ENCODE peak calls at places on chromosomes 3 and 15, in four cellular contexts. One of them, this sample, is unnamed.

GRCh38 chr3:143433787-143434378 is 314.3 kb downstream of the CHST2 start:
- DNase-seq in K562: peak; percentile 58
- DNase-seq in H1: peak; percentile 58
- DNase-seq in GM12878: no peak
- DNase-seq in this sample: peak; percentile 4

GRCh38 chr3:137738710-137739109 is 25.4 kb upstream of the SOX14 start:
- DNase-seq in K562: no peak
- DNase-seq in H1: no peak
- DNase-seq in GM12878: no peak
- DNase-seq in this sample: no peak

GRCh38 chr3:198030125-198030524 is 70.1 kb downstream of the LMLN start:
- DNase-seq in K562: peak; percentile 52
- DNase-seq in H1: no peak
- DNase-seq in GM12878: no peak
- DNase-seq in this sample: no peak

GRCh38 chr15:41716864-41717263 is 56.7 kb downstream of the MGA start:
- DNase-seq in K562: no peak
- DNase-seq in H1: no peak
- DNase-seq in GM12878: no peak
- DNase-seq in this sample: no peak

GRCh38 chr15:36291501-36291900 is 287.9 kb upstream of the CDIN1 start:
- DNase-seq in K562: no peak
- DNase-seq in H1: no peak
- DNase-seq in GM12878: no peak
- DNase-seq in this sample: no peak

GRCh38 chr3:100124116-100124767 is 9.9 kb upstream of the FILIP1L start:
- DNase-seq in K562: no peak
- DNase-seq in H1: no peak
- DNase-seq in GM12878: no peak
- DNase-seq in this sample: no peak

GRCh38 chr3:150293401-150294001 is 114.6 kb upstream of the TSC22D2 start:
- DNase-seq in K562: no peak
- DNase-seq in H1: no peak
- DNase-seq in GM12878: no peak
- DNase-seq in this sample: no peak

GRCh38 chr15:69414702-69415161 is 583 bp downstream of the KIF23 start:
- DNase-seq in K562: peak; percentile 62
- DNase-seq in H1: peak; percentile 79
- DNase-seq in GM12878: no peak
- DNase-seq in this sample: peak; percentile 74

GRCh38 chr3:155912574-155913190 is 42.2 kb downstream of the GMPS start:
- DNase-seq in K562: no peak
- DNase-seq in H1: no peak
- DNase-seq in GM12878: no peak
- DNase-seq in this sample: no peak

GRCh38 chr3:114380233-114380645 is 86.4 kb downstream of the TIGIT start:
- DNase-seq in K562: no peak
- DNase-seq in H1: no peak
- DNase-seq in GM12878: no peak
- DNase-seq in this sample: no peak

GRCh38 chr3:126977821-126978220 is 5.1 kb upstream of the PLXNA1 start:
- DNase-seq in K562: no peak
- DNase-seq in H1: no peak
- DNase-seq in GM12878: no peak
- DNase-seq in this sample: no peak

GRCh38 chr3:62370112-62371031 is 3.0 kb downstream of the FEZF2 start:
- DNase-seq in K562: no peak
- DNase-seq in H1: peak; percentile 70
- DNase-seq in GM12878: no peak
- DNase-seq in this sample: no peak

GRCh38 chr3:143737065-143737464 is 111.2 kb downstream of the SLC9A9 start:
- DNase-seq in K562: no peak
- DNase-seq in H1: no peak
- DNase-seq in GM12878: no peak
- DNase-seq in this sample: no peak

GRCh38 chr3:9826815-9827574 is 16.8 kb downstream of the RPUSD3 start:
- DNase-seq in K562: peak; percentile 62
- DNase-seq in H1: peak; percentile 74
- DNase-seq in GM12878: no peak
- DNase-seq in this sample: peak; percentile 29

GRCh38 chr3:127194601-127195187 is 1.8 kb downstream of the PRR23E start:
- DNase-seq in K562: no peak
- DNase-seq in H1: no peak
- DNase-seq in GM12878: no peak
- DNase-seq in this sample: no peak

GRCh38 chr3:108127301-108127988 is 36.6 kb upstream of the CD47 start:
- DNase-seq in K562: no peak
- DNase-seq in H1: no peak
- DNase-seq in GM12878: peak; percentile 34
- DNase-seq in this sample: no peak

GRCh38 chr15:69508659-69509058 is 56.0 kb downstream of the RPLP1 start:
- DNase-seq in K562: no peak
- DNase-seq in H1: no peak
- DNase-seq in GM12878: no peak
- DNase-seq in this sample: no peak

GRCh38 chr3:28347374-28348285 is 891 bp upstream of the ZCWPW2 start:
- DNase-seq in K562: peak; percentile 20
- DNase-seq in H1: no peak
- DNase-seq in GM12878: no peak
- DNase-seq in this sample: no peak

GRCh38 chr3:28343144-28343543 is 5.4 kb upstream of the ZCWPW2 start:
- DNase-seq in K562: no peak
- DNase-seq in H1: no peak
- DNase-seq in GM12878: no peak
- DNase-seq in this sample: no peak

GRCh38 chr3:28348637-28349396 is at the start of the genes AZI2 and ZCWPW2:
- DNase-seq in K562: peak; percentile 99
- DNase-seq in H1: peak; percentile 93
- DNase-seq in GM12878: peak; percentile 74
- DNase-seq in this sample: peak; percentile 89

GRCh38 chr3:28348286-28348636 is 260 bp upstream of the ZCWPW2 start:
- DNase-seq in K562: no peak
- DNase-seq in H1: no peak
- DNase-seq in GM12878: no peak
- DNase-seq in this sample: no peak

DNA sequence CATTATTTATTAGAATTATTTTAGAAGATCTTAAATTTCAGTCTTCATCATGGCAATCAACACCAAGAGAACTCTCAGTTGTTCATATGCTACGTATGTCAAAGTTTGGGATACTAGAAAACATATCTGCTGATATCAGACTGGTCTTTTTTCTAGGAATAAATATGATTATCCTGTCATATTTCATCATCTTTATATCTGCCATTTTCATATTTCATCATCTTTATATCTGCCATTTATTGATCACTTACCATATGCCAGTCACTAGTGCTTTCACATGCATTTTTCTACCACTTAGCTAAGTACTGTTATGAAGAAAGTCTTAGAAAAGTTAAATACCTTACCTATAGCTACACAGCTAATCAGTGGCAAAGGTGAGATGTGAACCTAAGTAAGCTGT is 2.8 kb upstream of the ZCWPW2 start:
- DNase-seq in K562: no peak
- DNase-seq in H1: no peak
- DNase-seq in GM12878: no peak
- DNase-seq in this sample: no peak
- H3K27me3 ChIP-seq in K562: no peaks in the 10 kb centered on the region
- H3K27me3 ChIP-seq in H1: no peaks in the 10 kb centered on the region
- H3K27me3 ChIP-seq in GM12878: no peaks in the 10 kb centered on the region
- H3K27me3 ChIP-seq in this sample: no peaks in the 10 kb centered on the region

DNA sequence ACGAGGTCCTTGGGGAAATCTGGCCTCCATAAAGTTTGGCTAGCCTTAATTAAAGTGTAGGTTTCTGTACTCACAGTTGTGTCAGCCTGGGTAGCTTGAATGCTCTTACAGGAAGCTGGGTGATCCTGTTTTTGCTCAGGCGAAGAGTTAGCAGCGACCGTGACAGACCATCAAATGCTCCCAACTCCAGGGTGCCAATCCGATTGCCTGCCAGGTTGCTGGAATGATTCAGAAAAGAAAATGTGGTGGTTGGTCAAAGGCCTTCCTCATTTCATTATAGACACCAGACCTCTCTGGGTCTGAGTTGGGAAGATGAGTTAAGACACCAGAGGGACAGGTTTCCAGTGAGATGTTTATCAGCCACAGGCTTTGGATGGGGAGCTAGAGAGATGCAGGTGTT is 86.0 kb downstream of the LRIG1 start:
- DNase-seq in K562: no peak
- DNase-seq in H1: no peak
- DNase-seq in GM12878: no peak
- DNase-seq in this sample: no peak
- TF ChIP-seq HDAC6 in K562: no peak
- TF ChIP-seq HDAC6 in H1: no peak
- TF ChIP-seq HDAC6 in GM12878: no peak
- TF ChIP-seq HDAC6 in this sample: no peak

GRCh38 chr3:186254676-186255665 is 107.1 kb downstream of the DGKG start:
- DNase-seq in K562: no peak
- DNase-seq in H1: no peak
- DNase-seq in GM12878: peak; percentile 68
- DNase-seq in this sample: no peak
- H3K27me3 ChIP-seq in K562: peaks cover 67% of the 10 kb centered on the region
- H3K27me3 ChIP-seq in H1: no peaks in the 10 kb centered on the region
- H3K27me3 ChIP-seq in GM12878: no peaks in the 10 kb centered on the region
- H3K27me3 ChIP-seq in this sample: no peaks in the 10 kb centered on the region

GRCh38 chr3:189340680-189341460 is 169.1 kb downstream of the TPRG1 start:
- DNase-seq in K562: peak; percentile 2
- DNase-seq in H1: peak; percentile 60
- DNase-seq in GM12878: no peak
- DNase-seq in this sample: peak; percentile 24
- TF ChIP-seq HDAC6 in K562: no peak
- TF ChIP-seq HDAC6 in H1: no peak
- TF ChIP-seq HDAC6 in GM12878: no peak
- TF ChIP-seq HDAC6 in this sample: no peak

DNA sequence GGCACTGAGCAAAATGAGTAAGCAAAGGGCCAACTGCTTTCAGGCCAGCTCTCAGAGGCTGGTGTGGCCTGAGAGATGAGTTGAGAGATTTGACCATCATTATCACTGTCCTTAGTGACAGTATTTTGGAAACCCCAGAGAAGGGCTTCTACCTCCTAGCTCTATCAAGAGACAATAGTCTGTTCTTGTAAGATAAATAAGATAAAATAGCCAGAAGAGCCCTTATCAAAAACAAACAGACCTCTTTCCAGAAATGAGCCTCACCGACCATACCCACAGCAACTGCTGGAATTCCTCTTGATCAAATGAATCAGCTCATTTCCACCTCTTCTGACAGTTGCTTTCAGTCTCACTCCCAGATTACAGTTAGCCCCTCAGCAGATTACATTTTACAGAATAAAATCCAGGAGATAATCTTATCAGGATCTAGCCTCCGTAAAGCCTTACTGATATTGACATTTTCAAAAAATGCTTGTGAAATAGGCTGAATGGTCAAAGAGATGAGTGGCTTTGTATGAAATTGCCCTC is 4.5 kb downstream of the HDC start:
- DNase-seq in K562: peak; percentile 90
- DNase-seq in H1: no peak
- DNase-seq in GM12878: no peak
- DNase-seq in this sample: peak; percentile 20
- H3K27me3 ChIP-seq in K562: no peaks in the 10 kb centered on the region
- H3K27me3 ChIP-seq in H1: no peaks in the 10 kb centered on the region
- H3K27me3 ChIP-seq in GM12878: no peaks in the 10 kb centered on the region
- H3K27me3 ChIP-seq in this sample: no peaks in the 10 kb centered on the region

GRCh38 chr15:66609876-66610275 is 44.1 kb upstream of the LCTL start:
- DNase-seq in K562: no peak
- DNase-seq in H1: no peak
- DNase-seq in GM12878: no peak
- DNase-seq in this sample: no peak
- TF ChIP-seq HDAC6 in K562: no peak
- TF ChIP-seq HDAC6 in H1: no peak
- TF ChIP-seq HDAC6 in GM12878: no peak
- TF ChIP-seq HDAC6 in this sample: no peak

GRCh38 chr3:132404276-132404675 is 13.0 kb upstream of the DNAJC13 start:
- DNase-seq in K562: no peak
- DNase-seq in H1: no peak
- DNase-seq in GM12878: no peak
- DNase-seq in this sample: no peak
- H3K27me3 ChIP-seq in K562: peaks cover 7% of the 10 kb centered on the region
- H3K27me3 ChIP-seq in H1: no peaks in the 10 kb centered on the region
- H3K27me3 ChIP-seq in GM12878: no peaks in the 10 kb centered on the region
- H3K27me3 ChIP-seq in this sample: no peaks in the 10 kb centered on the region

DNA sequence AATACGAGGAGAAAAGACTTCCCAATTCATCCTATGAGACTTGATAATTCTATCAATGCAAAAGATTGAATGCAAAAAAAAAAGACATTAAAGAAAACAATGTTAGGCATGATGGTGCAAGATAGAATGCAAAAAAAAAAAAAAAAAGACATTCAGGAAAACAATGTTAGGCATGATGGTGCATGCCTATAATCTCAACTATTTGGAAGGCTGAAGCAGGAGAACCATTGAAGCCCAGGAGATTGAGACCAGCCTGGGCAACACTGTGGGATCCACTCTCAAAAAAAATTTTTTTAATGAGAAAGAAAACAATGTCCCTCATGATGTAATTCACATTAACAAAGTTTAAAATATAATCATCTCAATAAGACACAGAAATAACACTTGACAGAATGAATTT is 75.9 kb downstream of the MYO9A start:
- DNase-seq in K562: no peak
- DNase-seq in H1: no peak
- DNase-seq in GM12878: no peak
- DNase-seq in this sample: no peak
- TF ChIP-seq HDAC6 in K562: no peak
- TF ChIP-seq HDAC6 in H1: no peak
- TF ChIP-seq HDAC6 in GM12878: no peak
- TF ChIP-seq HDAC6 in this sample: no peak

DNA sequence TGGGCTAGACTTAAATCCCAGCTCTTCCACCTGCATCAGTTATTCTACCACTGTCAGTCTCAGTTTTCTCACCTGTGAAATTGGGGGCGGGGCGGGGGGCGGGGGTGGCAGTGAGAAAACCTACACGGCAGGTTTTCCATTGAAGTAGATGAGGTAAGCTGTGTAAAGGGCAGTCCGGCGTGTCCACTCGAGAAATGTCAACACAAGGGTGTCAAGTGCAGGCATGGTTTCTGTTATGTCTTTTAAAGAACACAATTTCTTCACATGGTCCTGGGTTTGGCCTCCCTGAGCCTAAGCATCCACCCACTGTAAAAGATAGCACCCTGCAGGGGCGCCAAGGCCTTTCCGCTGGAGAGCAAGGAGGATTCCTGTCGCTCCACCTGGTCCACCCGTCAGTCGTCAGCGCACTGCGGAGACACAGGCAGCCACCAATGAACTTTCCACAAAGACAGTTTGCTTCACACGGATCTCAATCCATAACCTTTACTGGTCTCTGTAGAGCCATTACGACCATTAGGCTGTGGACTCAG is 99.6 kb upstream of the FOXB1 start:
- DNase-seq in K562: no peak
- DNase-seq in H1: peak; percentile 58
- DNase-seq in GM12878: no peak
- DNase-seq in this sample: no peak
- H3K27me3 ChIP-seq in K562: no peaks in the 10 kb centered on the region
- H3K27me3 ChIP-seq in H1: no peaks in the 10 kb centered on the region
- H3K27me3 ChIP-seq in GM12878: no peaks in the 10 kb centered on the region
- H3K27me3 ChIP-seq in this sample: no peaks in the 10 kb centered on the region